ENCODE peak calls at places on chromosome 2, in ten cellular contexts. E, Q, O, Y, N, G, P, F, V and Z are unnamed samples.

GRCh38 chr2:217693363-217693762 is 309.4 kb downstream of the TNS1 start:
- DNase-seq in E (no peak), Q (no peak), O (no peak), Y (no peak), N (no peak), G (no peak), P (no peak), F (no peak), V (no peak), Z (no peak)

GRCh38 chr2:107721178-107721577 is 105.5 kb upstream of the RGPD4 start:
- DNase-seq in E (no peak), Q (no peak), O (no peak), Y (no peak), N (no peak), G (no peak), P (no peak), F (no peak), V (no peak), Z (no peak)

GRCh38 chr2:119174993-119175347 is 16.4 kb upstream of the C1QL2 start:
- DNase-seq in E (no peak), Q (no peak), O (no peak), Y (no peak), N (no peak), G (no peak), P (peak), F (no peak), V (no peak), Z (no peak)

GRCh38 chr2:234288974-234289455 is 207.9 kb downstream of the ARL4C start:
- DNase-seq in E (peak), Q (peak), O (peak), Y (no peak), N (peak), G (peak), P (peak), F (peak), V (peak), Z (peak)

GRCh38 chr2:102063948-102064678 is 72.4 kb downstream of the IL1R2 start:
- DNase-seq in E (peak), Q (no peak), O (peak), Y (no peak), N (peak), G (peak), P (peak), F (peak), V (peak), Z (no peak)

GRCh38 chr2:30201990-30202389 is 29.3 kb upstream of the LBH start:
- DNase-seq in E (peak), Q (no peak), O (no peak), Y (no peak), N (no peak), G (no peak), P (no peak), F (peak), V (peak), Z (no peak)

GRCh38 chr2:47041065-47041464 is 114.0 kb downstream of the STPG4 start:
- DNase-seq in E (no peak), Q (no peak), O (peak), Y (no peak), N (no peak), G (no peak), P (no peak), F (no peak), V (no peak), Z (no peak)

GRCh38 chr2:108858894-108859293 is 72.3 kb downstream of the CCDC138 start:
- DNase-seq in E (peak), Q (no peak), O (no peak), Y (no peak), N (no peak), G (no peak), P (peak), F (no peak), V (peak), Z (no peak)

GRCh38 chr2:32559136-32559535 is 68.7 kb upstream of the TTC27 start:
- DNase-seq in E (peak), Q (no peak), O (no peak), Y (no peak), N (no peak), G (no peak), P (no peak), F (no peak), V (peak), Z (no peak)

GRCh38 chr2:234670804-234671203 is 173.9 kb upstream of the ARL4C start:
- DNase-seq in E (no peak), Q (no peak), O (peak), Y (no peak), N (no peak), G (no peak), P (no peak), F (no peak), V (no peak), Z (no peak)

GRCh38 chr2:44974064-44974715 is 32.7 kb downstream of the SIX3 start:
- DNase-seq in E (peak), Q (no peak), O (no peak), Y (no peak), N (peak), G (no peak), P (peak), F (peak), V (peak), Z (no peak)

GRCh38 chr2:217456016-217456415 is 546.8 kb downstream of the TNS1 start:
- DNase-seq in E (no peak), Q (no peak), O (no peak), Y (no peak), N (no peak), G (no peak), P (no peak), F (no peak), V (peak), Z (no peak)

GRCh38 chr2:235005023-235005422 is 53.2 kb downstream of the SH3BP4 start:
- DNase-seq in E (no peak), Q (no peak), O (no peak), Y (no peak), N (no peak), G (no peak), P (no peak), F (no peak), V (no peak), Z (no peak)

GRCh38 chr2:47208852-47209606 is 53.9 kb upstream of the STPG4 start:
- DNase-seq in E (no peak), Q (no peak), O (no peak), Y (no peak), N (no peak), G (no peak), P (peak), F (no peak), V (peak), Z (no peak)

GRCh38 chr2:142716463-142717242 is 160.8 kb upstream of the KYNU start:
- DNase-seq in E (peak), Q (no peak), O (no peak), Y (no peak), N (no peak), G (no peak), P (no peak), F (no peak), V (peak), Z (no peak)

DNA sequence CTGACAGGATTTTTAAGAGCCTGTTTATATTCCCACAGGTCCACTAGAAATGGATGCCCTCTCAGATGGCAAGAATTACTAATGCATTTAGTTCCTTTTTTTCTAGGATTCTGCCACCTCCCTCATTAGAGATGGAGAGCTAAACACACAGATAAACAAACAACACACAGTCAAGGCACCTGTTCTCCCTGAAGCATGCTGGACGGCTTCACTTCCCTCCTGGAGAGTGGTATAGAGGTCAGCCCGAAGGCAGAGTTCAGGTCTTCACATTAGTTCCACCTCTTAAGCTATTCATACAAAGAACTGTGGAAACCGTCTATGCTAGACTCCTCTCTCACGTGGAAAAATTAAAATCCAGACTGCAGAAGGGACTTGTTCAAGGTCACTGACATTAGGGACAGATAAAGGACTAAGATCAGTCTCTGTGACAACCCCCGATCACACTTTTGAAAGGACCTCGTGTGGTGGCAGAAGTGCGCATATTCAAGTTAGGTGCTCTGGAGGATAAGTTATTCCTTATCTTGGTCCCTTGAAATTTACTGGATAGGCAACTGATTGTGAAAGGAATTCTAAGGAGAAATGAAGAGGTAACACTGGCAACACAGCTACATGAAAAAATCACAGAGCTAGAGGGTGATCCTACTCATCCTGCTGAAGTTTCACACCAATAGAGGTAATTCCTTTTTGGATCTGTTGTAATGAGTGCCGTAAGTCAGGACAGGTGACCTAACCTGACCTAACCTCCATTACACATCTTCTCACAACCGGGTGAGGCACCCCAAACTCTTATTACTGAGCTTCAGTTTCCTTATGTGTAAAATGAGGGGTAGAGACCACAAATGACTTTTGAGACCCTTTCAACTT is 75.1 kb downstream of the SPRED2 start:
- DNase-seq in E (no peak), Q (no peak), O (no peak), Y (no peak), N (no peak), G (no peak), P (no peak), F (no peak), V (no peak), Z (no peak)
- TF ChIP-seq CTCF in E (no peak), Q (no peak), O (no peak), Y (no peak), N (no peak), G (no peak), P (no peak), F (no peak), V (no peak), Z (no peak)

GRCh38 chr2:170531876-170532275 is 183.3 kb upstream of the SP5 start:
- DNase-seq in E (no peak), Q (no peak), O (no peak), Y (no peak), N (no peak), G (no peak), P (no peak), F (no peak), V (no peak), Z (no peak)

GRCh38 chr2:170530803-170531564 is 184.2 kb upstream of the SP5 start:
- DNase-seq in E (no peak), Q (no peak), O (no peak), Y (no peak), N (no peak), G (no peak), P (no peak), F (no peak), V (no peak), Z (no peak)

GRCh38 chr2:170533156-170533555 is 182.0 kb upstream of the SP5 start:
- DNase-seq in E (no peak), Q (no peak), O (no peak), Y (peak), N (no peak), G (no peak), P (no peak), F (no peak), V (no peak), Z (no peak)

GRCh38 chr2:170530284-170530745 is 184.8 kb upstream of the SP5 start:
- DNase-seq in E (peak), Q (no peak), O (peak), Y (no peak), N (no peak), G (peak), P (peak), F (peak), V (peak), Z (no peak)

DNA sequence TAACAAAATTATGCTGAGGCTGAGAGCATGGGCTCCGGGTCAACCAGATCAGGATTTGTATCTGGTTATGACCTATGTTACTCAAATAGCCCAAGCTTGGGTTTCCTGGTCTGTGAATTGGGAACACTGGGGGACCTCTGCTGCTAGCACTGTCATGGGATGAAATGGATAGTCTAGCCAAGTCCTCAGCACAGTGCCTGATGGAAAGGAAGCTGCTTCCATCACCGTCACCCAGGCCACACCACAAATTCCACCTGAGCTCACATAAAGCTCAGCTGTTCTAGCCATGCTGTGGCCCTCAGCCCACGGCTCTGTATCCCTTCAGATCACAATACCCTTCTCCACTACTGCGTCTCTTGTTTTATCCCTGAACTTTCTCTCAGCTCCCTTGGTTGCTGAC is 179.6 kb upstream of the SP5 start:
- DNase-seq in E (no peak), Q (no peak), O (no peak), Y (no peak), N (no peak), G (no peak), P (no peak), F (no peak), V (no peak), Z (no peak)
- TF ChIP-seq CTCF in E (no peak), Q (no peak), O (no peak), Y (no peak), N (no peak), G (no peak), P (no peak), F (no peak), V (no peak), Z (no peak)

DNA sequence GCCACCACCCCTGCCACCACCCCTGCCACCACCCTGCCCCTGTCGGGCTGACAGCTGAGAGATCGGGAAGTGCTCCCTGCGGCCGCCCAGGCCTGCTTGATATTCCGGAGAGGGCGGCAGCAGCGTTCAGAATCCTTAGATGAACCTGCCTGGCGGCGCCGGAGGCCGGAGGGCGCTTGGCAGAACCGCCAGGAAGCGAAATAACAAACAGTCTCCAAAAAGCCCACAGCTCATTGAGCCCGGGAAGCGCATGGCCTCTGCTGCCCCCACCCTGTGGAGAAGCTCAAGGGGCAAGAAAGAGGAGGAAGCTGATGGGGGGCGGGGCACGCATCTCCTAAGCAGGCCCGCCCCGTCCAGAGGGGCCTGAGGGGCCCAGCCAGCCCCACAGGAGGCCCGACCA is 92.2 kb upstream of the MBOAT2 start:
- DNase-seq in E (peak), Q (no peak), O (no peak), Y (no peak), N (no peak), G (peak), P (no peak), F (no peak), V (peak), Z (no peak)
- TF ChIP-seq CTCF in E (peak), Q (no peak), O (no peak), Y (no peak), N (peak), G (no peak), P (no peak), F (no peak), V (peak), Z (no peak)

GRCh38 chr2:237471457-237472186 is 15.4 kb upstream of the MLPH start:
- DNase-seq in E (peak), Q (peak), O (no peak), Y (no peak), N (peak), G (no peak), P (peak), F (no peak), V (peak), Z (peak)
- TF ChIP-seq CTCF in E (peak), Q (peak), O (peak), Y (peak), N (peak), G (peak), P (peak), F (no peak), V (peak), Z (peak)

DNA sequence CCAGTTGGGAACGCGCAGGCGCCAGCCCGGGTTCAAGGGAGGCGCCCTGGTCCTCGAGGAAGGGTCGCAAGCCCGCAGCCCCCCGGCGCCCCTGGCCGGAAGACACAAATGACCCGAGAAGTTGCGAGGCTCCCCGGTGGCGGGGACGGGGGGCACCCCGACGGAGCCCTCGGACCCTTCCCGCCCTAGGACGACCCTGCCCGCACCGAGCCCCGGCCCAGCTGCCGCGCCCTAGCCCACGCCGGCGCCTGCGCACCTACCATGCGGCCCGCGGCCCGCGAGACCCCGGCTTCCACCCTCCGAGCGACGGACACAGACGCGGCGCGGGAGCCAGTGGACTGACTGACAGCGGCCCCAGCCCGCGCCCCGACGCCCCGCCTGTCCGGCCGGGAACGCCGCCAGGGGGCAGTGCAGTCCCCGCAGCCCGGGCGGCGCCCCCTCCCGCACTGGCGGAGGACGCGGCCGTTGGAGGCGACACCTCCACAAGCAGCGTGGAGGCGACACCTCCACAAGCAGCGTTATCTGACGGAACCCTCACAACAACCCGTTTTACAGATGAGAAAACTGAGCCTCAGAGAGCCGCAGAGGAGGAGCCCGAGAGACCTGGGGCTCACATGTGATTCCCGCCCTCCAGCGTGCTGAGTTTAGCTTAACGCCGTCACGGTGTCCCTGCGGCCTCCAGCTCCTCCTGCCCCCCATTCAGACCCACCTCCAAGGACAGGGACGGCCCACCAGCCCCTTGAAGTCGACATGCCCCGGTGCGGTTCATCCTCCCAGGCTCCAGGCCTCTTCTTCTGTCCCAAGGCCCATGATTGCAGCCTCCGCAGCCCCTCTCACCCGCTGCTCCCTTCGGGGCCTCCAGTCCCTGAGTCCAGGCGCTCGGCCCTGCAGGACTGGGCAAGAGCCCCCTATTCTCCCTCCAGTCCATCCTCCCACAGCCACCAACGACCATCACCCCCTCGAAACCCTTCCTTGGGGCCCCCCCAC is at the start of gene NMUR1:
- DNase-seq in E (peak), Q (peak), O (no peak), Y (no peak), N (no peak), G (peak), P (peak), F (peak), V (no peak), Z (peak)
- TF ChIP-seq CTCF in E (peak), Q (peak), O (peak), Y (peak), N (no peak), G (peak), P (peak), F (no peak), V (peak), Z (peak)

GRCh38 chr2:161379740-161380139 is 36.4 kb upstream of the TBR1 start:
- DNase-seq in E (no peak), Q (no peak), O (no peak), Y (no peak), N (no peak), G (no peak), P (no peak), F (no peak), V (no peak), Z (no peak)
- TF ChIP-seq CTCF in E (no peak), Q (no peak), O (no peak), Y (no peak), N (no peak), G (no peak), P (no peak), F (no peak), V (no peak), Z (no peak)

DNA sequence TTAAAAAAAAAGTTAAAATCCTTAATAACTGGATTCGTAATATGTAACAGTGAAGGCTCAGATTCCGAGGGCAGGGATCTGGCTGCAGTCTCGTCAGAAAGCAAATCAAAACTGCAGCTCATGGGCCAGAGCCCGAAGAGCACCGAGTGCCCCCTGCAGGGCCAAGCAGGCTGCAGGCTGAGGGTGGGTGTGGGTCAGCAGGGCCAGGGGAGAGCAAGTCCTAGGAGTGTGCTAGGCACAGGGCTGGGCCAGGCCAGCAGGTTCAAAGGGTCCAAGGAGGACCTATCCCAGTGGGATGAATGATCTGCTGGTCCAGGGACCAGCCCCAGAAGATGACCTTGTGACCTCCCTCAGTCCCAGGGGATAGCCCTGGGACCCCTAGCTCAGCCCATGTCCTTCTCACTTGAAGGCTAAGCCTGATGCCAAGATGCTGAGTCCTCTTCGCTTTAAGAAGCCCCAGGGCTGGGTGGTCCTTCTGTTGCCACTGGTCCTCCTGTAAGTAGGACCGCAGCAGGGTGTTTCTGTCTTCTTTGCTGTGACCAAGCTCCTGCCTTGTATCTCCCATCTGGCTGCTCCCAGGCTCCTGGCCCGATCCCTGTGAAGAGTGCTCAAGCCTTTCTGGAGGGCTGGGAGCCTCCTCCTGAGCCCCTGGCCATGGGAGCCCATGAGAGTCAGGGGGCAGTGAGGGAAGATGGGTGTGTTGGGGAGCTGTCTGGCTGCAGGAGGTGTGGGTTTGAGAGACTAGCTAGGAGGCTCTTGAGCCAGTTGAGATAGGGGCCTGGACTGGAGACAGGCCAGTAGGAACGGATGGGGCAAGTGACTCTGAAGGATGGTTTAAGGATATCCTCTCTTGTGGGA is 150.7 kb downstream of the DYSF start:
- DNase-seq in E (no peak), Q (no peak), O (no peak), Y (no peak), N (no peak), G (peak), P (no peak), F (peak), V (no peak), Z (no peak)
- TF ChIP-seq CTCF in E (no peak), Q (no peak), O (no peak), Y (no peak), N (no peak), G (no peak), P (no peak), F (no peak), V (no peak), Z (no peak)